ENCODE peak calls at places on chromosomes 13 and 19, in six cellular contexts. I is HL-60; R is stimulated activated CD4-positive, alpha-beta T cell treated with anti-CD3 and anti-CD28 coated beads, Interleukin-2, amount 100 ng/mL, for 48 hours; M is IMR-90; Q is CD8-positive, alpha-beta memory T cell; A is stimulated activated CD8-positive, alpha-beta memory T cell treated with anti-CD3 and anti-CD28 coated beads, Interleukin-12 subunit alpha, Interleukin-12 subunit beta, amount 100 ng/mL, for 4 hours. N is an unnamed sample.

GRCh38 chr13:31200636-31200970 is 828 bp downstream of the B3GLCT start:
- DNase-seq in I (peak; percentile 51), A (no peak), Q (no peak), R (peak; percentile 29), M (no peak), N (no peak)

GRCh38 chr13:66831317-66831716 is 398.8 kb downstream of the PCDH9 start:
- DNase-seq in M (no peak), A (no peak), I (no peak), R (no peak), Q (no peak), N (no peak)

GRCh38 chr19:17054746-17055145 is 20.5 kb downstream of the HAUS8 start:
- DNase-seq in R (no peak), Q (no peak), A (no peak), I (no peak), M (no peak), N (no peak)

GRCh38 chr13:59745395-59745788 is 418.3 kb downstream of the DIAPH3 start:
- DNase-seq in Q (no peak), R (no peak), M (peak; percentile 78), I (no peak), A (no peak), N (no peak)

GRCh38 chr13:50993908-50994307 is 84.3 kb downstream of the RNASEH2B start:
- DNase-seq in A (no peak), Q (no peak), R (no peak), I (no peak), M (no peak), N (no peak)

GRCh38 chr13:102569488-102569887 is 27.3 kb upstream of the TPP2 start:
- DNase-seq in A (no peak), Q (no peak), M (peak; percentile 69), R (no peak), I (no peak), N (no peak)

GRCh38 chr19:35032356-35032865 is 2.1 kb downstream of the SCN1B start:
- DNase-seq in M (no peak), A (no peak), Q (no peak), I (no peak), R (no peak), N (no peak)

GRCh38 chr13:105587786-105588185 is 947.7 kb downstream of the EFNB2 start:
- DNase-seq in M (peak; percentile 2), R (no peak), A (no peak), I (no peak), Q (no peak), N (no peak)

GRCh38 chr19:12721656-12722565 is 1.8 kb downstream of the TNPO2 start:
- DNase-seq in Q (peak; percentile 58), M (peak; percentile 74), I (peak; percentile 34), A (no peak), R (peak; percentile 45), N (peak; percentile 76)

GRCh38 chr19:7550987-7551761 is 15.7 kb downstream of the PNPLA6 start:
- DNase-seq in I (no peak), R (no peak), Q (peak; percentile 40), M (peak; percentile 30), A (no peak), N (no peak)